ENCODE peak calls at places on chromosome 19, in ten cellular contexts. One of them, this sample, is unnamed. For H3K36me3, the result is how much of the 10 kb centered on the place peaks cover.

GRCh38 chr19:43229315-43229714 is 23.9 kb upstream of the PSG4 start:
- DNase-seq in stomach: no peak
- DNase-seq in heart left ventricle: no peak
- DNase-seq in Peyer's patch: no peak
- DNase-seq in IMR-90: peak
- DNase-seq in uterus: no peak
- DNase-seq in adrenal gland: no peak
- DNase-seq in breast epithelium: no peak
- DNase-seq in suprapubic skin: no peak
- DNase-seq in testis: no peak
- DNase-seq in this sample: no peak

GRCh38 chr19:41646589-41647204 is 19.8 kb upstream of the CEACAM4 start:
- DNase-seq in adrenal gland: no peak
- DNase-seq in breast epithelium: no peak
- DNase-seq in suprapubic skin: no peak
- DNase-seq in stomach: no peak
- DNase-seq in uterus: no peak
- DNase-seq in testis: peak
- DNase-seq in heart left ventricle: no peak
- DNase-seq in IMR-90: no peak
- DNase-seq in Peyer's patch: no peak
- DNase-seq in this sample: peak

GRCh38 chr19:19662866-19663291 is 597 bp downstream of the ATP13A1 start:
- DNase-seq in breast epithelium: no peak
- DNase-seq in adrenal gland: no peak
- DNase-seq in heart left ventricle: peak
- DNase-seq in stomach: no peak
- DNase-seq in testis: no peak
- DNase-seq in IMR-90: peak
- DNase-seq in Peyer's patch: no peak
- DNase-seq in suprapubic skin: no peak
- DNase-seq in uterus: no peak
- DNase-seq in this sample: no peak

GRCh38 chr19:11578342-11579142 is 1.1 kb upstream of the ACP5 start:
- DNase-seq in IMR-90: no peak
- DNase-seq in heart left ventricle: peak
- DNase-seq in testis: peak
- DNase-seq in uterus: peak
- DNase-seq in suprapubic skin: no peak
- DNase-seq in adrenal gland: no peak
- DNase-seq in breast epithelium: peak
- DNase-seq in stomach: peak
- DNase-seq in Peyer's patch: no peak
- DNase-seq in this sample: no peak

GRCh38 chr19:47406711-47407416 is 12.5 kb downstream of the MEIS3 start:
- DNase-seq in adrenal gland: peak
- DNase-seq in Peyer's patch: no peak
- DNase-seq in suprapubic skin: no peak
- DNase-seq in IMR-90: no peak
- DNase-seq in testis: no peak
- DNase-seq in heart left ventricle: no peak
- DNase-seq in stomach: no peak
- DNase-seq in uterus: no peak
- DNase-seq in breast epithelium: no peak
- DNase-seq in this sample: no peak

GRCh38 chr19:20431826-20432225 is 133.8 kb downstream of the ZNF737 start:
- DNase-seq in breast epithelium: no peak
- DNase-seq in testis: no peak
- DNase-seq in stomach: no peak
- DNase-seq in adrenal gland: no peak
- DNase-seq in uterus: no peak
- DNase-seq in suprapubic skin: no peak
- DNase-seq in IMR-90: no peak
- DNase-seq in heart left ventricle: no peak
- DNase-seq in Peyer's patch: no peak
- DNase-seq in this sample: no peak

GRCh38 chr19:45507864-45508680 is 793 bp downstream of the VASP start:
- DNase-seq in heart left ventricle: peak
- DNase-seq in adrenal gland: peak
- DNase-seq in testis: no peak
- DNase-seq in stomach: peak
- DNase-seq in suprapubic skin: no peak
- DNase-seq in uterus: peak
- DNase-seq in breast epithelium: peak
- DNase-seq in Peyer's patch: peak
- DNase-seq in IMR-90: no peak
- DNase-seq in this sample: peak

GRCh38 chr19:11421607-11422098 is 2.5 kb upstream of the RGL3 start:
- DNase-seq in adrenal gland: peak
- DNase-seq in Peyer's patch: no peak
- DNase-seq in heart left ventricle: peak
- DNase-seq in IMR-90: no peak
- DNase-seq in testis: peak
- DNase-seq in breast epithelium: no peak
- DNase-seq in uterus: no peak
- DNase-seq in stomach: peak
- DNase-seq in suprapubic skin: no peak
- DNase-seq in this sample: peak

GRCh38 chr19:16369664-16370576 is 45.3 kb downstream of the KLF2 start:
- DNase-seq in heart left ventricle: no peak
- DNase-seq in uterus: no peak
- DNase-seq in Peyer's patch: peak
- DNase-seq in IMR-90: no peak
- DNase-seq in stomach: no peak
- DNase-seq in testis: no peak
- DNase-seq in adrenal gland: no peak
- DNase-seq in breast epithelium: no peak
- DNase-seq in suprapubic skin: no peak
- DNase-seq in this sample: no peak

GRCh38 chr19:47280183-47280797 is 5.6 kb downstream of the INAFM1 start:
- DNase-seq in adrenal gland: peak
- DNase-seq in IMR-90: no peak
- DNase-seq in breast epithelium: no peak
- DNase-seq in suprapubic skin: no peak
- DNase-seq in heart left ventricle: no peak
- DNase-seq in stomach: peak
- DNase-seq in uterus: peak
- DNase-seq in Peyer's patch: no peak
- DNase-seq in testis: peak
- DNase-seq in this sample: no peak

GRCh38 chr19:10289167-10289835 is 451 bp upstream of the ICAM5 start:
- DNase-seq in heart left ventricle: peak
- DNase-seq in IMR-90: peak
- DNase-seq in breast epithelium: no peak
- DNase-seq in suprapubic skin: no peak
- DNase-seq in testis: no peak
- DNase-seq in stomach: peak
- DNase-seq in uterus: no peak
- DNase-seq in adrenal gland: no peak
- DNase-seq in Peyer's patch: no peak
- DNase-seq in this sample: no peak

GRCh38 chr19:28553764-28554163 is 659.2 kb downstream of the UQCRFS1 start:
- DNase-seq in Peyer's patch: no peak
- DNase-seq in adrenal gland: no peak
- DNase-seq in testis: no peak
- DNase-seq in stomach: no peak
- DNase-seq in breast epithelium: no peak
- DNase-seq in suprapubic skin: no peak
- DNase-seq in IMR-90: no peak
- DNase-seq in uterus: no peak
- DNase-seq in heart left ventricle: no peak
- DNase-seq in this sample: no peak

GRCh38 chr19:31226536-31226935 is 122.7 kb downstream of the TSHZ3 start:
- DNase-seq in IMR-90: no peak
- DNase-seq in adrenal gland: no peak
- DNase-seq in testis: no peak
- DNase-seq in breast epithelium: no peak
- DNase-seq in suprapubic skin: no peak
- DNase-seq in stomach: no peak
- DNase-seq in Peyer's patch: no peak
- DNase-seq in uterus: no peak
- DNase-seq in heart left ventricle: no peak
- DNase-seq in this sample: no peak

GRCh38 chr19:55096061-55096701 is 20.5 kb downstream of the EPS8L1 start:
- DNase-seq in suprapubic skin: peak
- DNase-seq in stomach: no peak
- DNase-seq in testis: no peak
- DNase-seq in uterus: no peak
- DNase-seq in Peyer's patch: peak
- DNase-seq in adrenal gland: no peak
- DNase-seq in heart left ventricle: no peak
- DNase-seq in breast epithelium: no peak
- DNase-seq in IMR-90: no peak
- DNase-seq in this sample: no peak

GRCh38 chr19:18204394-18205179 is 745 bp upstream of the RAB3A start:
- DNase-seq in heart left ventricle: peak
- DNase-seq in uterus: peak
- DNase-seq in testis: no peak
- DNase-seq in adrenal gland: no peak
- DNase-seq in stomach: peak
- DNase-seq in Peyer's patch: peak
- DNase-seq in breast epithelium: no peak
- DNase-seq in suprapubic skin: peak
- DNase-seq in IMR-90: no peak
- DNase-seq in this sample: no peak

GRCh38 chr19:2225415-2226050 is 10.6 kb downstream of the PLEKHJ1 start:
- DNase-seq in stomach: no peak
- DNase-seq in uterus: no peak
- DNase-seq in heart left ventricle: no peak
- DNase-seq in Peyer's patch: no peak
- DNase-seq in suprapubic skin: no peak
- DNase-seq in testis: no peak
- DNase-seq in IMR-90: no peak
- DNase-seq in adrenal gland: no peak
- DNase-seq in breast epithelium: no peak
- DNase-seq in this sample: no peak
- H3K36me3 ChIP-seq in stomach: half or more
- H3K36me3 ChIP-seq in uterus: under half
- H3K36me3 ChIP-seq in heart left ventricle: half or more
- H3K36me3 ChIP-seq in Peyer's patch: half or more
- H3K36me3 ChIP-seq in suprapubic skin: half or more
- H3K36me3 ChIP-seq in testis: under half
- H3K36me3 ChIP-seq in IMR-90: half or more
- H3K36me3 ChIP-seq in adrenal gland: half or more
- H3K36me3 ChIP-seq in breast epithelium: under half
- H3K36me3 ChIP-seq in this sample: under half

DNA sequence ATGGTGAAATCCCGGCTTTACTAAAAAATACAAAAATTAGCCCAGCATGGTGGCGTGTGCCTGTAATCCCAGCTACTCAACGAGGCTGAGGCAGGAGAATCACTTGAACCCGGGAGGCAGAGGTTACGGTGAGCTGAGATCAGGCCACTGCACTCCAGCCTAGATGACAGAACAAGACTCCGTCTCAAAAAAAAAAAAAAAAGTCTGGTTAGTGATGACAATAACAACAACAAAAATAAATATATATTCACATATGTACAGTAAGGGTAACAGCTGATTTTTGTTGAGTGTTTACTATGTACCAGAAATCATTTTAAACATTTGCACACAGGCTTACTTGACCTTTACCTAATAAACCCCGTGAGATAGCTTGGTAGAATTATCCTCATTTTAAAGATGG is 23.0 kb downstream of the RRAS start:
- DNase-seq in stomach: no peak
- DNase-seq in Peyer's patch: no peak
- DNase-seq in adrenal gland: no peak
- DNase-seq in breast epithelium: no peak
- DNase-seq in suprapubic skin: no peak
- DNase-seq in testis: no peak
- DNase-seq in IMR-90: no peak
- DNase-seq in uterus: no peak
- DNase-seq in heart left ventricle: no peak
- DNase-seq in this sample: no peak
- TF ChIP-seq POLR2A in stomach: no peak
- TF ChIP-seq POLR2A in Peyer's patch: no peak
- TF ChIP-seq POLR2A in adrenal gland: no peak
- TF ChIP-seq POLR2A in breast epithelium: no peak
- TF ChIP-seq POLR2A in suprapubic skin: no peak
- TF ChIP-seq POLR2A in testis: no peak
- TF ChIP-seq POLR2A in IMR-90: no peak
- TF ChIP-seq POLR2A in uterus: no peak
- TF ChIP-seq POLR2A in heart left ventricle: no peak
- TF ChIP-seq POLR2A in this sample: no peak

DNA sequence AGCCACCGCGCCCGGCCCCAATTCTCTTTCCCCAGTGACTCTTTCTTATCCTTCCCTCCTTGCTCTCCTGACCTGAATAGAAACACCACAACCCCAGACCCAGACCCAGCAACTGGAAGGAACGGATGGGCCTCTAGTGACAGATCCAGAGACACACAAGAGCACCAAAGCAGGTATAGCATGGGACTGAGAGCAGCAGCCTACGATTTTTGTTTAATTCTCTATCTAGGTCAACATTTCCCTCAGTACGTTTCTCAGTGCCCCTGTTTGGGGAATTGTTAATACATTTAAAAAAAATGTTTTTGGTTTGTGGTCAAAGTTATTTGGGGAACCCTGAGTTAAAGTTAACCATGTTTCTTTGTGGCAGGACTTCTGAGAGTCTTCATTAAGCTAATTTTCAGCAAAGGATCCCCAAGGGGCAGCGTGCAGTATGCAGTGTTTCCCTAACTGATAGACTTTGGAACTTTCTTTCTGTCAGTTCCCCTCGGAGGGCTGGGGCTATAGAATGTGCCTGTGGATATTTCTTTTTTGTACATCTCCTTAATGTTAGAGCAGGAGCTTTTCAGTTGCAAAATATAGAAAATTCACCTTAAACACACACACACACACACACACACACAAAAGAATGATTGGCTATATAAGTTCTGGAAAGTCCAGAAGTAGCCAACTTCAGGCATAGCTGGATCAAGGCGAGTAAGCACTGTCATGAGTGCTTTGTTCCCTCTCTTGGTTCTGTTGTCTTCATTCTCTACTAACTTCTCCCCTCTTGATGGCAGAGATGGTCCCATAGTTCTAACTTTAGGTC is 6.3 kb downstream of the FXYD5 start:
- DNase-seq in breast epithelium: no peak
- DNase-seq in Peyer's patch: no peak
- DNase-seq in uterus: no peak
- DNase-seq in suprapubic skin: no peak
- DNase-seq in heart left ventricle: no peak
- DNase-seq in testis: no peak
- DNase-seq in IMR-90: no peak
- DNase-seq in adrenal gland: no peak
- DNase-seq in stomach: no peak
- DNase-seq in this sample: no peak
- H3K36me3 ChIP-seq in breast epithelium: under half
- H3K36me3 ChIP-seq in Peyer's patch: under half
- H3K36me3 ChIP-seq in uterus: under half
- H3K36me3 ChIP-seq in suprapubic skin: half or more
- H3K36me3 ChIP-seq in heart left ventricle: half or more
- H3K36me3 ChIP-seq in testis: under half
- H3K36me3 ChIP-seq in IMR-90: half or more
- H3K36me3 ChIP-seq in adrenal gland: under half
- H3K36me3 ChIP-seq in stomach: under half
- H3K36me3 ChIP-seq in this sample: under half

DNA sequence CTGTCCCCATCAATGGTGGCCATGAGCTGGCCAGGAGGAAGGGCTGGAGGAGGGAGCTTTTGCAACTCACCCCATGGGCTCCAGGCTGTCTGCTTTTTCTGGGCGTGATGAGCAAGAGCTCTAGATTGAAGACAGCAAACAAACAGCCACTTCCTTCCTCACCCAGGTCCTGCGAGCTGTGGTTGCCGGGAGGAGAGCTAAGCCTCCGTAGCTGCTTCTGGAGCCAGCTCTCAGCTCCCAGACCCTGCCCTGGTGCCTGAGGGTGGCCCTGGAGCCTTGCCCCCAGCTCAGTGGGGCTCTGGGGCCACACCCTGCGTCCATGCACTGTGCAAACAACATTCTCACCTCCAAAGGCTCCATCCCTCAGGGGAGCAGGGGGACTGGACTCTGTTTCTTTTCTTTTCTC is 6.2 kb downstream of the MYO1F start:
- DNase-seq in breast epithelium: no peak
- DNase-seq in Peyer's patch: no peak
- DNase-seq in stomach: peak
- DNase-seq in IMR-90: peak
- DNase-seq in suprapubic skin: peak
- DNase-seq in uterus: no peak
- DNase-seq in heart left ventricle: no peak
- DNase-seq in testis: peak
- DNase-seq in adrenal gland: peak
- DNase-seq in this sample: no peak
- TF ChIP-seq POLR2A in breast epithelium: no peak
- TF ChIP-seq POLR2A in Peyer's patch: no peak
- TF ChIP-seq POLR2A in stomach: no peak
- TF ChIP-seq POLR2A in IMR-90: no peak
- TF ChIP-seq POLR2A in suprapubic skin: no peak
- TF ChIP-seq POLR2A in uterus: no peak
- TF ChIP-seq POLR2A in heart left ventricle: no peak
- TF ChIP-seq POLR2A in testis: no peak
- TF ChIP-seq POLR2A in adrenal gland: no peak
- TF ChIP-seq POLR2A in this sample: no peak